ENCODE peak calls at places on chromosome 19, in nine cellular contexts. O, K, L, X, Y, G, D, I and Q are unnamed samples.

GRCh38 chr19:15622991-15623390 is 8.0 kb downstream of the CYP4F8 start:
- DNase-seq in X (no peak), Y (no peak), L (no peak), G (no peak), I (peak; percentile 70), D (no peak), O (no peak), K (no peak), Q (no peak)

GRCh38 chr19:43229315-43229714 is 23.9 kb upstream of the PSG4 start:
- DNase-seq in G (no peak), X (no peak), K (no peak), D (no peak), O (no peak), L (no peak), I (peak; percentile 39), Y (no peak), Q (no peak)

GRCh38 chr19:15911599-15912237 is 13.8 kb upstream of the CYP4F2 start:
- DNase-seq in I (no peak), G (no peak), O (no peak), Y (no peak), X (no peak), D (no peak), K (no peak), L (no peak), Q (no peak)

GRCh38 chr19:17503240-17503639 is 8.2 kb upstream of the PGLS start:
- DNase-seq in I (no peak), D (no peak), O (no peak), K (no peak), G (no peak), X (no peak), Y (no peak), L (no peak), Q (no peak)

GRCh38 chr19:56141416-56141992 is 417 bp downstream of the ZNF444 start:
- DNase-seq in D (no peak), L (no peak), G (no peak), O (no peak), I (no peak), K (no peak), Y (no peak), X (peak; percentile 44), Q (no peak)

GRCh38 chr19:38266981-38267597 is 2.7 kb downstream of the SPINT2 start:
- DNase-seq in O (no peak), X (no peak), G (no peak), Y (no peak), D (no peak), I (peak; percentile 77), L (no peak), K (no peak), Q (peak; percentile 63)

GRCh38 chr19:17109962-17110598 is 34.5 kb downstream of the MYO9B start:
- DNase-seq in X (peak; percentile 86), G (no peak), L (no peak), O (no peak), Y (peak; percentile 21), I (no peak), D (no peak), K (no peak), Q (no peak)

GRCh38 chr19:50500060-50500752 is 10.8 kb downstream of the JOSD2 start:
- DNase-seq in D (no peak), Y (peak; percentile 28), O (no peak), L (no peak), G (peak; percentile 67), X (peak; percentile 38), K (no peak), I (no peak), Q (no peak)